ENCODE peak calls at places on chromosomes 4 and X, in nine cellular contexts. Z is Peyer's patch, L is GM12892, F is uterus, W is HCT116, S is heart left ventricle, A is breast epithelium, J is GM12891, P is erythroblast. T is an unnamed sample.

GRCh38 chr4:168309781-168310180 is 8.8 kb downstream of the DDX60 start:
- DNase-seq in Z (no peak), L (no peak), F (no peak), W (no peak), S (no peak), A (no peak), J (no peak), P (peak; percentile 84), T (peak; percentile 34)

GRCh38 chr4:131644619-131645018 is 1504.5 kb upstream of the PCDH10 start:
- DNase-seq in Z (no peak), L (no peak), F (no peak), W (peak; percentile 35), S (no peak), A (no peak), J (no peak), P (no peak), T (peak; percentile 2)

GRCh38 chr4:46804781-46805413 is 104.1 kb downstream of the COX7B2 start:
- DNase-seq in Z (no peak), L (no peak), F (no peak), W (no peak), S (no peak), A (no peak), J (no peak), P (no peak), T (no peak)

GRCh38 chr4:149923736-149924135 is 108.1 kb upstream of the IQCM start:
- DNase-seq in Z (no peak), L (no peak), F (no peak), W (no peak), S (no peak), A (no peak), J (no peak), P (no peak), T (no peak)

GRCh38 chr4:3045500-3045850 is 28.9 kb downstream of the HTT-AS start:
- DNase-seq in Z (peak; percentile 77), L (no peak), F (no peak), W (no peak), S (no peak), A (no peak), J (no peak), P (peak; percentile 12), T (peak; percentile 74)

GRCh38 chr4:102420563-102421221 is 75.4 kb upstream of the SLC39A8 start:
- DNase-seq in Z (no peak), L (no peak), F (no peak), W (no peak), S (no peak), A (no peak), J (no peak), P (peak; percentile 12), T (peak; percentile 26)

GRCh38 chr4:84529169-84529751 is 30.2 kb upstream of the NKX6-1 start:
- DNase-seq in Z (no peak), L (no peak), F (no peak), W (peak; percentile 21), S (no peak), A (no peak), J (no peak), P (peak; percentile 6), T (peak; percentile 11)

GRCh38 chr4:9916937-9917336 is 104.4 kb downstream of the SLC2A9 start:
- DNase-seq in Z (no peak), L (no peak), F (no peak), W (no peak), S (no peak), A (no peak), J (no peak), P (no peak), T (no peak)

GRCh38 chr4:3451956-3452355 is 10.2 kb downstream of the HGFAC start:
- DNase-seq in Z (no peak), L (no peak), F (no peak), W (no peak), S (no peak), A (no peak), J (no peak), P (no peak), T (peak; percentile 79)

GRCh38 chr4:95141376-95141775 is 383.6 kb downstream of the BMPR1B start:
- DNase-seq in Z (no peak), L (no peak), F (no peak), W (no peak), S (no peak), A (no peak), J (no peak), P (no peak), T (no peak)

GRCh38 chr4:14744346-14744745 is 257.9 kb upstream of the CPEB2 start:
- DNase-seq in Z (no peak), L (no peak), F (no peak), W (no peak), S (no peak), A (no peak), J (no peak), P (no peak), T (no peak)

GRCh38 chr4:48832571-48832970 is 1.7 kb downstream of the OCIAD1 start:
- DNase-seq in Z (no peak), L (no peak), F (no peak), W (no peak), S (no peak), A (no peak), J (no peak), P (peak; percentile 35), T (no peak)

GRCh38 chr4:135718019-135718418 is 1516.4 kb upstream of the PABPC4L start:
- DNase-seq in Z (no peak), L (no peak), F (no peak), W (peak; percentile 8), S (no peak), A (no peak), J (no peak), P (no peak), T (peak; percentile 0)

GRCh38 chrX:31124536-31124935 is 52.7 kb upstream of the FTHL17 start:
- DNase-seq in Z (no peak), L (no peak), F (no peak), W (no peak), S (peak; percentile 27), A (no peak), J (no peak), P (no peak), T (no peak)

GRCh38 chr4:21102667-21103066 is 402.4 kb downstream of the PACRGL start:
- DNase-seq in Z (no peak), L (no peak), F (no peak), W (no peak), S (no peak), A (no peak), J (no peak), P (no peak), T (no peak)

GRCh38 chr4:73726000-73726399 is 14.4 kb upstream of the CXCL8 start:
- DNase-seq in Z (no peak), L (no peak), F (no peak), W (peak; percentile 63), S (no peak), A (no peak), J (no peak), P (no peak), T (peak; percentile 93)

GRCh38 chr4:24584175-24584850 is at the start of gene DHX15:
- DNase-seq in Z (peak; percentile 94), L (peak; percentile 76), F (peak; percentile 96), W (peak; percentile 95), S (peak; percentile 96), A (peak; percentile 94), J (peak; percentile 79), P (peak; percentile 97), T (peak; percentile 97)
- TF ChIP-seq POLR2A in Z (no peak), L (peak; percentile 84), F (peak; percentile 58), W (peak; percentile 83), S (no peak), A (peak; percentile 64), J (peak; percentile 79), P (peak; percentile 92), T (peak; percentile 84)

DNA sequence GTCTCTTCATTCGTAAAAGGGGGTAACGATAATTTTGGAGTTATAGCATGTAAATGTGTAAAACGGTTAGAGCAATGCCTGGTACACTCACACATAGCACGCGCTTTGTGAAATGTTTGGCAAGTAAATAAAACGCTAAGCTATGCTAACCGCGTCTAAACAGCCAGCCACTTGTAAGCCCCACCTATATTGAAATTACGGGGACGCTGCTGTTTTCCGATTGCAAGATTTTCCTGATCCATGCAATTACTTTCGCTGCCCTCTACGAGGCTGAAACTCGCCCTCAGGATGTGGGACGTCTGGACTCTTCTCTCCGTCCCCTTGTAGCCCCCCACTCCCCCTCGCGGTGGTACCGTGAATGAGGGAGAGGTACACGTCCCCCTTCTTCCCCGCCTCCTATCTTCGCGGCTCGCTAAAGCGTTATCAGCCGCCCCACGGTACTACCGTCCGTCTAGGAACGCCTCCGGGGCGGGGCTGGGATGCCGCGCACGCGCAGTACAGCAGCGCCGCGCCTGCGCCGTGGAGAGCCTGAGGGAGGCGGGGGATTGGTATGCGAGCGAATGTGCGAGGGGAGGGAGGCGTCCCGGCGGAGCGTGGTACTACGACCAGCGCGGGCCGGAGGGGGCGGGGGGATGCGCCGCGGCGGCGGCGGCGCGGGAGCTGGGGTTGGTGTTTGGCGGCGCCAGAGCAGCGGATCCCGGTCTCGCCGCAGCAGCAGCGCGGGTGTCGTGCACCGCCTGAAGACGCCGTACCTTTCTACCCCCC is at the start of gene STIM2:
- DNase-seq in Z (peak; percentile 95), L (peak; percentile 60), F (peak; percentile 95), W (peak; percentile 93), S (peak; percentile 96), A (peak; percentile 93), J (peak; percentile 60), P (peak; percentile 98), T (peak; percentile 96)
- TF ChIP-seq POLR2A in Z (peak; percentile 75), L (peak; percentile 75), F (peak; percentile 70), W (peak; percentile 49), S (no peak), A (peak; percentile 45), J (peak; percentile 81), P (peak; percentile 97), T (peak; percentile 35)

GRCh38 chrX:311156-312129 is 7.2 kb downstream of the GTPBP6 start:
- DNase-seq in Z (no peak), L (no peak), F (no peak), W (no peak), S (no peak), A (no peak), J (no peak), P (no peak), T (no peak)
- TF ChIP-seq POLR2A in Z (no peak), L (no peak), F (no peak), W (no peak), S (no peak), A (no peak), J (no peak), P (no peak), T (no peak)

GRCh38 chr4:171876636-171877035 is 63.4 kb downstream of the GALNTL6 start:
- DNase-seq in Z (no peak), L (no peak), F (no peak), W (no peak), S (no peak), A (no peak), J (no peak), P (no peak), T (no peak)
- TF ChIP-seq POLR2A in Z (no peak), L (no peak), F (no peak), W (no peak), S (no peak), A (no peak), J (no peak), P (no peak), T (no peak)

GRCh38 chr4:41216294-41217019 is 2.1 kb upstream of the APBB2 start:
- DNase-seq in Z (peak; percentile 32), L (peak; percentile 73), F (peak; percentile 80), W (peak; percentile 78), S (peak; percentile 68), A (peak; percentile 57), J (peak; percentile 75), P (peak; percentile 41), T (peak; percentile 57)
- TF ChIP-seq POLR2A in Z (peak; percentile 61), L (peak; percentile 78), F (no peak), W (peak; percentile 77), S (no peak), A (peak; percentile 35), J (peak; percentile 67), P (no peak), T (no peak)